ENCODE peak calls at places on chromosome 2, in five cellular contexts. One of them, this sample, is unnamed.

GRCh38 chr2:69616755-69617154 is 26.8 kb downstream of the AAK1 start:
- DNase-seq in sigmoid colon: no peak
- DNase-seq in mesenteric fat pad: no peak
- DNase-seq in Daoy: peak
- DNase-seq in GM23248: peak
- DNase-seq in this sample: no peak

GRCh38 chr2:166764702-166765101 is 123.6 kb upstream of the XIRP2 start:
- DNase-seq in sigmoid colon: no peak
- DNase-seq in mesenteric fat pad: no peak
- DNase-seq in Daoy: no peak
- DNase-seq in GM23248: no peak
- DNase-seq in this sample: no peak

GRCh38 chr2:148917431-148917830 is 42.4 kb downstream of the KIF5C start:
- DNase-seq in sigmoid colon: no peak
- DNase-seq in mesenteric fat pad: no peak
- DNase-seq in Daoy: no peak
- DNase-seq in GM23248: no peak
- DNase-seq in this sample: no peak

GRCh38 chr2:230134496-230135073 is 65.9 kb upstream of the SLC16A14 start:
- DNase-seq in sigmoid colon: no peak
- DNase-seq in mesenteric fat pad: no peak
- DNase-seq in Daoy: peak
- DNase-seq in GM23248: peak
- DNase-seq in this sample: peak

GRCh38 chr2:65939687-65940086 is 495.2 kb upstream of the MEIS1 start:
- DNase-seq in sigmoid colon: no peak
- DNase-seq in mesenteric fat pad: no peak
- DNase-seq in Daoy: no peak
- DNase-seq in GM23248: no peak
- DNase-seq in this sample: no peak

GRCh38 chr2:233867993-233868532 is at the start of gene MSL3B:
- DNase-seq in sigmoid colon: no peak
- DNase-seq in mesenteric fat pad: no peak
- DNase-seq in Daoy: no peak
- DNase-seq in GM23248: peak
- DNase-seq in this sample: peak

GRCh38 chr2:119544075-119545031 is at the start of gene CFAP221:
- DNase-seq in sigmoid colon: no peak
- DNase-seq in mesenteric fat pad: no peak
- DNase-seq in Daoy: peak
- DNase-seq in GM23248: peak
- DNase-seq in this sample: peak

GRCh38 chr2:11482473-11483031 is 16.6 kb upstream of the E2F6 start:
- DNase-seq in sigmoid colon: no peak
- DNase-seq in mesenteric fat pad: no peak
- DNase-seq in Daoy: no peak
- DNase-seq in GM23248: peak
- DNase-seq in this sample: no peak

GRCh38 chr2:121565389-121566250 is 34.9 kb downstream of the RNU4ATAC start:
- DNase-seq in sigmoid colon: no peak
- DNase-seq in mesenteric fat pad: no peak
- DNase-seq in Daoy: no peak
- DNase-seq in GM23248: peak
- DNase-seq in this sample: peak

This sample was measured in EH.